ENCODE peak calls at places on chromosomes 2 and 18, in five cellular contexts. L, E, S, T and B are unnamed samples.

GRCh38 chr2:186099772-186100171 is 361.2 kb downstream of the FSIP2 start:
- DNase-seq in L (no peak), E (no peak), S (no peak), T (no peak), B (no peak)

GRCh38 chr2:4340536-4340935 is 637.2 kb downstream of the DCDC2C start:
- DNase-seq in L (no peak), E (no peak), S (no peak), T (no peak), B (no peak)

GRCh38 chr2:71604709-71605085 is 151.3 kb downstream of the DYSF start:
- DNase-seq in L (no peak), E (no peak), S (peak), T (no peak), B (no peak)

GRCh38 chr2:96239745-96240264 is 26.0 kb downstream of the TMEM127 start:
- DNase-seq in L (no peak), E (no peak), S (no peak), T (no peak), B (no peak)

GRCh38 chr2:86631846-86632485 is 8.3 kb upstream of the RNF103 start:
- DNase-seq in L (no peak), E (no peak), S (no peak), T (no peak), B (no peak)

GRCh38 chr2:107001551-107001950 is 115.6 kb upstream of the ST6GAL2 start:
- DNase-seq in L (no peak), E (no peak), S (no peak), T (no peak), B (no peak)

GRCh38 chr18:9613550-9614400 is 584 bp downstream of the PPP4R1 start:
- DNase-seq in L (peak), E (peak), S (peak), T (peak), B (peak)

GRCh38 chr2:78979380-78980238 is 45.9 kb upstream of the REG3G start:
- DNase-seq in L (peak), E (peak), S (no peak), T (no peak), B (no peak)

GRCh38 chr2:133124446-133124845 is 443.8 kb downstream of the NCKAP5 start:
- DNase-seq in L (no peak), E (no peak), S (no peak), T (no peak), B (no peak)

GRCh38 chr2:67340118-67341011 is 56.8 kb upstream of the ETAA1 start:
- DNase-seq in L (no peak), E (no peak), S (no peak), T (peak), B (no peak)

GRCh38 chr2:233819884-233820765 is 34.2 kb downstream of the HJURP start:
- DNase-seq in L (no peak), E (peak), S (peak), T (no peak), B (peak)

GRCh38 chr2:42153944-42154593 is 15.1 kb upstream of the EML4 start:
- DNase-seq in L (no peak), E (no peak), S (no peak), T (no peak), B (no peak)

GRCh38 chr2:177778472-177778871 is 294.1 kb downstream of the PDE11A start:
- DNase-seq in L (no peak), E (no peak), S (no peak), T (no peak), B (no peak)

GRCh38 chr2:47070155-47070919 is 84.8 kb downstream of the STPG4 start:
- DNase-seq in L (no peak), E (no peak), S (no peak), T (no peak), B (peak)

GRCh38 chr2:240467659-240468299 is 32.3 kb downstream of the GPC1 start:
- DNase-seq in L (no peak), E (peak), S (peak), T (no peak), B (peak)

GRCh38 chr18:48409591-48410094 is 460 bp upstream of the ZBTB7C start:
- DNase-seq in L (no peak), E (no peak), S (peak), T (peak), B (peak)

GRCh38 chr2:127182626-127183458 is 37.3 kb downstream of the CYP27C1 start:
- DNase-seq in L (no peak), E (peak), S (peak), T (no peak), B (no peak)

GRCh38 chr2:127185093-127185492 is 35.0 kb downstream of the CYP27C1 start:
- DNase-seq in L (no peak), E (peak), S (peak), T (no peak), B (no peak)

GRCh38 chr2:127183771-127184170 is 36.3 kb downstream of the CYP27C1 start:
- DNase-seq in L (no peak), E (peak), S (no peak), T (no peak), B (no peak)

GRCh38 chr2:127179756-127180155 is 40.3 kb downstream of the CYP27C1 start:
- DNase-seq in L (no peak), E (peak), S (no peak), T (no peak), B (no peak)

GRCh38 chr2:127181851-127182250 is 38.2 kb downstream of the CYP27C1 start:
- DNase-seq in L (no peak), E (peak), S (peak), T (no peak), B (no peak)
- H3K27ac ChIP-seq in L (no peak), E (no peak), S (no peak), T (no peak), B (no peak)

GRCh38 chr2:152468832-152469692 is 134.1 kb downstream of the FMNL2 start:
- DNase-seq in L (no peak), E (no peak), S (no peak), T (no peak), B (no peak)
- H3K27ac ChIP-seq in L (peak), E (peak), S (no peak), T (peak), B (no peak)

GRCh38 chr2:55598056-55598795 is 19.2 kb downstream of the PPP4R3B start:
- DNase-seq in L (no peak), E (no peak), S (no peak), T (no peak), B (no peak)

GRCh38 chr2:55592130-55592529 is 25.3 kb downstream of the PPP4R3B start:
- DNase-seq in L (no peak), E (no peak), S (no peak), T (no peak), B (no peak)

GRCh38 chr2:55590810-55591440 is 26.5 kb downstream of the PPP4R3B start:
- DNase-seq in L (no peak), E (no peak), S (no peak), T (no peak), B (no peak)

GRCh38 chr2:55595536-55595935 is 21.9 kb downstream of the PPP4R3B start:
- DNase-seq in L (no peak), E (no peak), S (no peak), T (no peak), B (no peak)
- H3K27ac ChIP-seq in L (no peak), E (no peak), S (no peak), T (no peak), B (no peak)

DNA sequence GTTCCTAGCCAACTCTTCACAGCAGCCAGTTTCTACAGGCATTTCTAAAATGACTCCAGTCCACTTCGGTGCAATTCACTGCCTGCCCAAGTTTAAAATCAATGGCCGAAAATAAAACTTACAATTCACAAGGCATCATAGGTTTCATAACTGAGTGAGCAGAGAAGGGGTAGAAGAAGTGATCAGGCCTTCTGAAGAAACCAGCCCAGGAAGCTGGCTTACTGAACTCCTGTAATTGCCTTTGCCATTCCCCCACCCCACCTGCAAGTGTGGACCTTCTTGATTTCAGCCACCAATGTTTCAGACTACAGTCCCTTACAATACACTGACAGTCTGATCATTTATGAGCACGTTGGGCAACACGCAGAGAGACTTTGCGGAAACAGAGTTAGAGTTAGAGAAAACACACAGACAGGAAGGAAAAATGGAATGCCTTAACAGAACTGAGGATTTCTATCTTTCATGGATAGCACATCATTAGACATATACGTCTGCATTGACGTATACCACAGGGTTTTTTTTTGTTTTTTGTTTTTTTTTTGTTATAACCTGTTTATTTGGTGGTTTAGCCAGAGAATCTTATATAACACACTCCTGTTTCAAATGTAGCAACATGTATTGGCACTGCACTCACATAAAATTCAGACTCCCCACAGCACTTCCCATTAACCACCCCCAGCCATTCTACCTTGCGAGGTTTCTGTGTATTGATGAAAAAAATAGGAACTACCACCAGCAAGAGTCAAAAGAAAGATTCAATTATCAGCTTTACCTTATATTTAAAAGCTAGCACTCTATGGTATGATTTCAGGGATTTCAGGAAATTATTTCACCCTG is 126.5 kb downstream of the CACNB4 start:
- DNase-seq in L (no peak), E (no peak), S (no peak), T (no peak), B (no peak)
- H3K27ac ChIP-seq in L (no peak), E (no peak), S (no peak), T (no peak), B (no peak)

GRCh38 chr2:54909006-54909405 is 141.2 kb downstream of the RTN4 start:
- DNase-seq in L (no peak), E (no peak), S (no peak), T (no peak), B (no peak)

GRCh38 chr2:54908591-54908990 is 141.7 kb downstream of the RTN4 start:
- DNase-seq in L (no peak), E (no peak), S (no peak), T (no peak), B (no peak)

GRCh38 chr2:54904836-54905235 is 145.4 kb downstream of the RTN4 start:
- DNase-seq in L (no peak), E (peak), S (no peak), T (no peak), B (no peak)

GRCh38 chr2:54907663-54908062 is 142.6 kb downstream of the RTN4 start:
- DNase-seq in L (no peak), E (no peak), S (no peak), T (no peak), B (no peak)

GRCh38 chr2:54906711-54907110 is 143.5 kb downstream of the RTN4 start:
- DNase-seq in L (no peak), E (no peak), S (no peak), T (no peak), B (no peak)
- H3K27ac ChIP-seq in L (no peak), E (no peak), S (no peak), T (no peak), B (no peak)

GRCh38 chr2:64145760-64146159 is 1.5 kb upstream of the PELI1 start:
- DNase-seq in L (no peak), E (no peak), S (no peak), T (no peak), B (no peak)
- H3K27ac ChIP-seq in L (no peak), E (no peak), S (no peak), T (no peak), B (no peak)

DNA sequence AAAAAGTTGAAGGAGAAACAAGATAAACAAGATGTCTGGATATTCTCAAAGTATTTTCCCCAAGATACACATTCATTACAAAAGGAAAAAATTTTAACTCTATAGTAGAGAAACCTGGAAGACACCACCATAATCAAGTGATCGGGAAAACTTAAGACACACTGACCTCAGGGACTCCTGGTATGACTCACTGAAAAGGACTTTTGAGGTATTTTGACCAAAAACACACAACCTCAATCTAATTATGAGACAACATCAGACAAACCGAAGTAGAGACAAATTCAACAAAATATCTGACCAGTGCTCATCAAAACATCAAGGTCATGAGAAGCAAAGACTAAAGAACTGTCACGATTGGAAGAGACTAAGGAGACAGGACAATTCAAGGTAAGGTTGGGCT is 34.7 kb downstream of the LPIN2 start:
- DNase-seq in L (no peak), E (no peak), S (no peak), T (no peak), B (no peak)
- H3K27ac ChIP-seq in L (no peak), E (peak), S (peak), T (peak), B (no peak)